ENCODE peak calls at places on chromosome 4, in six cellular contexts. F, W, K, C, U and T are unnamed samples.

GRCh38 chr4:18278244-18278643 is 256.7 kb upstream of the LCORL start:
- DNase-seq in K (no peak), W (no peak), F (no peak), U (no peak), C (no peak), T (no peak)

GRCh38 chr4:118994030-118994429 is 105.4 kb downstream of the SYNPO2 start:
- DNase-seq in C (no peak), W (no peak), U (no peak), F (no peak), K (no peak), T (peak)

GRCh38 chr4:162343967-162344366 is 180.2 kb upstream of the FSTL5 start:
- DNase-seq in W (no peak), K (no peak), F (no peak), C (no peak), U (no peak), T (no peak)

GRCh38 chr4:78612398-78613005 is 60.9 kb downstream of the ANXA3 start:
- DNase-seq in W (no peak), F (no peak), K (peak), U (peak), C (no peak), T (no peak)

GRCh38 chr4:142845293-142846070 is 619 bp downstream of the INPP4B start:
- DNase-seq in K (no peak), U (no peak), W (peak), C (no peak), F (no peak), T (no peak)

GRCh38 chr4:8213121-8213520 is 14.0 kb downstream of the SH3TC1 start:
- DNase-seq in K (no peak), F (no peak), U (no peak), C (no peak), W (no peak), T (no peak)

GRCh38 chr4:149841686-149842085 is 26.0 kb upstream of the IQCM start:
- DNase-seq in W (no peak), U (no peak), F (no peak), K (no peak), C (no peak), T (no peak)

GRCh38 chr4:2636331-2636730 is 99.9 kb downstream of the FAM193A start:
- DNase-seq in F (no peak), C (no peak), U (no peak), K (no peak), W (no peak), T (no peak)

GRCh38 chr4:89307446-89308160 is at the start of gene GPRIN3:
- DNase-seq in W (peak), U (no peak), K (no peak), C (peak), F (peak), T (peak)

GRCh38 chr4:4862665-4863482 is 3.4 kb downstream of the MSX1 start:
- DNase-seq in C (no peak), U (no peak), F (no peak), W (peak), K (no peak), T (no peak)

GRCh38 chr4:125642645-125643044 is 327.9 kb downstream of the FAT4 start:
- DNase-seq in U (no peak), C (no peak), F (no peak), W (no peak), K (no peak), T (no peak)

GRCh38 chr4:145278341-145279121 is 98.1 kb upstream of the OTUD4 start:
- DNase-seq in W (no peak), U (peak), C (no peak), F (no peak), K (no peak), T (no peak)

GRCh38 chr4:63619771-63620170 is 789.5 kb downstream of the TECRL start:
- DNase-seq in K (no peak), W (no peak), U (no peak), F (no peak), C (no peak), T (no peak)

GRCh38 chr4:8285976-8286718 is 16.6 kb downstream of the HTRA3 start:
- DNase-seq in C (no peak), K (no peak), F (no peak), U (no peak), W (no peak), T (no peak)

GRCh38 chr4:139207873-139208403 is 30.9 kb upstream of the ELF2 start:
- DNase-seq in U (no peak), W (no peak), F (no peak), C (no peak), K (no peak), T (no peak)

GRCh38 chr4:111792592-111792991 is 352.7 kb upstream of the FAM241A start:
- DNase-seq in K (no peak), U (no peak), W (no peak), C (no peak), F (no peak), T (no peak)

GRCh38 chr4:59258002-59258401 is 1942.1 kb upstream of the ADGRL3 start:
- DNase-seq in K (no peak), C (no peak), F (no peak), W (no peak), U (no peak), T (no peak)

GRCh38 chr4:105291920-105292319 is 145.2 kb downstream of the TET2 start:
- DNase-seq in W (no peak), U (no peak), K (no peak), F (no peak), C (no peak), T (no peak)

GRCh38 chr4:10082459-10083272 is 33.9 kb downstream of the WDR1 start:
- DNase-seq in F (no peak), U (no peak), C (peak), K (no peak), W (no peak), T (no peak)

GRCh38 chr4:46219872-46220271 is 96.0 kb upstream of the GABRG1 start:
- DNase-seq in W (no peak), U (no peak), F (no peak), K (no peak), C (no peak), T (no peak)

GRCh38 chr4:100828986-100829685 is 311.3 kb upstream of the EMCN start:
- DNase-seq in C (no peak), K (peak), F (no peak), U (no peak), W (no peak), T (peak)

GRCh38 chr4:112515278-112516075 is 503 bp downstream of the NEUROG2 start:
- DNase-seq in F (no peak), C (peak), K (no peak), U (no peak), W (peak), T (peak)

GRCh38 chr4:168656055-168656660 is 159.3 kb downstream of the PALLD start:
- DNase-seq in F (no peak), W (no peak), K (peak), U (peak), C (no peak), T (no peak)

GRCh38 chr4:40672528-40673522 is 43.2 kb upstream of the RBM47 start:
- DNase-seq in F (peak), C (no peak), U (peak), W (no peak), K (peak), T (no peak)

GRCh38 chr4:138775890-138776289 is 239.7 kb upstream of the NOCT start:
- DNase-seq in U (no peak), C (no peak), F (no peak), W (no peak), K (no peak), T (no peak)

GRCh38 chr4:116638592-116638991 is 446.8 kb downstream of the TRAM1L1 start:
- DNase-seq in F (no peak), K (no peak), W (no peak), C (no peak), U (no peak), T (no peak)

GRCh38 chr4:157978680-157979361 is 194.0 kb downstream of the GASK1B start:
- DNase-seq in C (no peak), U (peak), K (peak), F (no peak), W (peak), T (peak)

GRCh38 chr4:85151786-85152185 is 185.3 kb upstream of the WDFY3 start:
- DNase-seq in K (no peak), C (no peak), F (no peak), U (no peak), W (no peak), T (no peak)

GRCh38 chr4:96193061-96193460 is 353.2 kb downstream of the PDHA2 start:
- DNase-seq in U (no peak), C (no peak), K (no peak), F (no peak), W (no peak), T (no peak)

GRCh38 chr4:38660838-38661237 is 3.2 kb upstream of the KLF3 start:
- DNase-seq in K (no peak), C (no peak), W (no peak), F (no peak), U (no peak), T (no peak)

GRCh38 chr4:105060628-105061027 is 86.0 kb upstream of the TET2 start:
- DNase-seq in C (no peak), F (no peak), K (no peak), U (peak), W (no peak), T (no peak)

GRCh38 chr4:153566751-153567150 is 100.6 kb downstream of the TMEM131L start:
- DNase-seq in C (no peak), W (peak), K (no peak), U (no peak), F (no peak), T (no peak)

GRCh38 chr4:128517739-128518510 is 230.3 kb upstream of the PGRMC2 start:
- DNase-seq in K (peak), F (no peak), C (no peak), W (no peak), U (peak), T (peak)

GRCh38 chr4:10889819-10890218 is 205.3 kb upstream of the CLNK start:
- DNase-seq in U (no peak), W (no peak), F (no peak), C (no peak), K (no peak), T (no peak)